ENCODE peak calls at places on chromosomes 5 and 9, in nine cellular contexts. C is dermis microvascular lymphatic vessel endothelial cell, R is AG04450, Z is renal cortical epithelial cell, S is IMR-90, P is posterior cingulate gyrus, E is type B pancreatic cell, K is brain pericyte, L is hepatocyte. A is an unnamed sample.

GRCh38 chr9:130713286-130713975 is 19.9 kb downstream of the EXOSC2 start:
- DNase-seq in C (peak; percentile 46), R (no peak), Z (no peak), S (peak; percentile 34), P (no peak), E (no peak), K (no peak), L (peak; percentile 34), A (peak; percentile 30)

GRCh38 chr9:16202913-16203734 is 650.3 kb downstream of the CCDC171 start:
- DNase-seq in C (peak; percentile 9), R (peak; percentile 70), Z (peak; percentile 96), S (peak; percentile 91), P (no peak), E (no peak), K (peak; percentile 79), L (peak; percentile 28), A (no peak)

GRCh38 chr5:1058988-1059883 is 50.6 kb downstream of the NKD2 start:
- DNase-seq in C (no peak), R (no peak), Z (no peak), S (no peak), P (peak; percentile 5), E (no peak), K (no peak), L (no peak), A (no peak)

GRCh38 chr9:35495984-35496383 is 6.1 kb downstream of the RUSC2 start:
- DNase-seq in C (no peak), R (no peak), Z (no peak), S (no peak), P (no peak), E (no peak), K (no peak), L (no peak), A (no peak)

GRCh38 chr5:62489471-62489870 is 76.9 kb downstream of the IPO11 start:
- DNase-seq in C (no peak), R (no peak), Z (peak; percentile 19), S (no peak), P (no peak), E (no peak), K (no peak), L (no peak), A (no peak)

GRCh38 chr5:1515921-1516571 is 7.7 kb downstream of the LPCAT1 start:
- DNase-seq in C (no peak), R (no peak), Z (peak; percentile 90), S (peak; percentile 55), P (peak; percentile 4), E (peak; percentile 54), K (no peak), L (peak; percentile 68), A (no peak)

GRCh38 chr5:86030753-86031152 is 587.0 kb upstream of the COX7C start:
- DNase-seq in C (no peak), R (no peak), Z (no peak), S (no peak), P (no peak), E (no peak), K (no peak), L (no peak), A (no peak)

GRCh38 chr5:179225387-179225786 is 119.9 kb downstream of the ADAMTS2 start:
- DNase-seq in C (no peak), R (no peak), Z (no peak), S (no peak), P (no peak), E (peak; percentile 44), K (no peak), L (no peak), A (no peak)

GRCh38 chr9:91515074-91515687 is 91.5 kb upstream of the NFIL3 start:
- DNase-seq in C (no peak), R (peak; percentile 79), Z (peak; percentile 61), S (peak; percentile 96), P (peak; percentile 59), E (no peak), K (no peak), L (peak; percentile 78), A (peak; percentile 78)

GRCh38 chr5:150781706-150782614 is 3.4 kb downstream of the SMIM3 start:
- DNase-seq in C (no peak), R (peak; percentile 69), Z (no peak), S (peak; percentile 96), P (no peak), E (no peak), K (no peak), L (peak; percentile 74), A (no peak)

GRCh38 chr9:38066907-38067610 is 2.0 kb downstream of the SHB start:
- DNase-seq in C (peak; percentile 68), R (no peak), Z (no peak), S (no peak), P (peak; percentile 38), E (no peak), K (no peak), L (peak; percentile 46), A (no peak)

GRCh38 chr9:85577353-85577952 is 164.3 kb downstream of the AGTPBP1 start:
- DNase-seq in C (no peak), R (no peak), Z (no peak), S (peak; percentile 4), P (no peak), E (no peak), K (peak; percentile 7), L (no peak), A (no peak)

GRCh38 chr9:124256517-124257069 is 1.2 kb upstream of the NEK6 start:
- DNase-seq in C (peak; percentile 70), R (no peak), Z (peak; percentile 99), S (peak; percentile 86), P (no peak), E (no peak), K (peak; percentile 51), L (peak; percentile 54), A (no peak)

GRCh38 chr9:73911814-73912213 is 585.3 kb upstream of the RORB start:
- DNase-seq in C (no peak), R (no peak), Z (no peak), S (no peak), P (no peak), E (no peak), K (no peak), L (no peak), A (no peak)

GRCh38 chr5:142835540-142835939 is 65.4 kb downstream of the ARHGAP26 start:
- DNase-seq in C (no peak), R (no peak), Z (no peak), S (no peak), P (no peak), E (no peak), K (no peak), L (no peak), A (no peak)

GRCh38 chr9:93413530-93413929 is 38.0 kb upstream of the FAM120A start:
- DNase-seq in C (no peak), R (no peak), Z (no peak), S (no peak), P (no peak), E (no peak), K (no peak), L (no peak), A (no peak)

GRCh38 chr9:87350915-87351314 is 146.8 kb upstream of the DAPK1 start:
- DNase-seq in C (no peak), R (no peak), Z (no peak), S (no peak), P (no peak), E (no peak), K (no peak), L (peak; percentile 39), A (no peak)

GRCh38 chr9:8014987-8015682 is 215.6 kb upstream of the DMAC1 start:
- DNase-seq in C (no peak), R (no peak), Z (no peak), S (no peak), P (no peak), E (no peak), K (no peak), L (no peak), A (no peak)

GRCh38 chr5:106163233-106163632 is 1507.5 kb downstream of the EFNA5 start:
- DNase-seq in C (no peak), R (no peak), Z (no peak), S (no peak), P (no peak), E (no peak), K (no peak), L (no peak), A (no peak)

GRCh38 chr5:143723159-143723558 is 88.8 kb upstream of the HMHB1 start:
- DNase-seq in C (no peak), R (no peak), Z (no peak), S (no peak), P (no peak), E (no peak), K (no peak), L (no peak), A (no peak)

GRCh38 chr9:79257215-79257614 is 314.6 kb upstream of the TLE4 start:
- DNase-seq in C (no peak), R (no peak), Z (no peak), S (no peak), P (no peak), E (no peak), K (no peak), L (peak; percentile 17), A (no peak)

GRCh38 chr5:96087939-96088338 is 126.3 kb upstream of the ELL2 start:
- DNase-seq in C (no peak), R (no peak), Z (no peak), S (no peak), P (no peak), E (no peak), K (no peak), L (no peak), A (no peak)

GRCh38 chr9:82923410-82924242 is 139.3 kb downstream of the RASEF start:
- DNase-seq in C (no peak), R (no peak), Z (peak; percentile 86), S (no peak), P (no peak), E (no peak), K (no peak), L (peak; percentile 14), A (no peak)

GRCh38 chr5:173310861-173311515 is 17.2 kb downstream of the STC2 start:
- DNase-seq in C (no peak), R (no peak), Z (no peak), S (peak; percentile 29), P (no peak), E (peak; percentile 58), K (no peak), L (no peak), A (peak; percentile 62)

GRCh38 chr5:149445739-149446369 is 66.8 kb upstream of the IL17B start:
- DNase-seq in C (peak; percentile 93), R (peak; percentile 88), Z (peak; percentile 100), S (peak; percentile 99), P (no peak), E (no peak), K (peak; percentile 93), L (peak; percentile 85), A (no peak)

GRCh38 chr5:172421-172820 is 18.9 kb upstream of the LRRC14B start:
- DNase-seq in C (no peak), R (no peak), Z (no peak), S (no peak), P (no peak), E (no peak), K (no peak), L (no peak), A (no peak)

GRCh38 chr9:114902773-114903589 is 27.4 kb downstream of the TNFSF8 start:
- DNase-seq in C (peak; percentile 50), R (no peak), Z (no peak), S (peak; percentile 51), P (no peak), E (no peak), K (no peak), L (no peak), A (no peak)

GRCh38 chr5:155150012-155150411 is 136.5 kb downstream of the KIF4B start:
- DNase-seq in C (no peak), R (no peak), Z (no peak), S (no peak), P (no peak), E (no peak), K (no peak), L (no peak), A (no peak)

GRCh38 chr9:133971121-133971951 is 20.8 kb downstream of the VAV2 start:
- DNase-seq in C (no peak), R (no peak), Z (no peak), S (no peak), P (peak; percentile 5), E (no peak), K (no peak), L (no peak), A (no peak)

GRCh38 chr5:129724222-129724621 is 23.7 kb upstream of the MINAR2 start:
- DNase-seq in C (no peak), R (no peak), Z (no peak), S (no peak), P (no peak), E (no peak), K (no peak), L (no peak), A (no peak)

GRCh38 chr5:52864376-52864775 is 76.7 kb downstream of the ITGA1 start:
- DNase-seq in C (no peak), R (peak; percentile 56), Z (peak; percentile 89), S (peak; percentile 76), P (no peak), E (no peak), K (no peak), L (no peak), A (peak; percentile 18)

A was measured in Ammon's horn.